ENCODE peak calls at places on chromosome 6, in four cellular contexts. C, E, L and H are unnamed samples.

GRCh38 chr6:111837641-111838500 is 35.4 kb downstream of the FYN start:
- DNase-seq in C (no peak), L (no peak), E (peak), H (no peak)

GRCh38 chr6:23176883-23177282 is 607.5 kb downstream of the HDGFL1 start:
- DNase-seq in E (no peak), L (no peak), C (peak), H (no peak)

GRCh38 chr6:13215390-13215789 is 112.9 kb downstream of the TBC1D7 start:
- DNase-seq in L (no peak), E (no peak), C (no peak), H (no peak)

GRCh38 chr6:5507056-5507722 is 245.9 kb downstream of the FARS2 start:
- DNase-seq in E (no peak), C (no peak), L (no peak), H (no peak)

GRCh38 chr6:129943637-129944271 is 74.6 kb upstream of the L3MBTL3 start:
- DNase-seq in L (no peak), E (no peak), C (no peak), H (no peak)

GRCh38 chr6:94570576-94570975 is 1006.8 kb upstream of the MANEA start:
- DNase-seq in L (no peak), C (no peak), E (no peak), H (no peak)

GRCh38 chr6:127053032-127053908 is 65.2 kb upstream of the RSPO3 start:
- DNase-seq in C (no peak), L (peak), E (no peak), H (peak)

GRCh38 chr6:70849348-70850069 is 107.4 kb downstream of the B3GAT2 start:
- DNase-seq in E (no peak), C (no peak), L (no peak), H (no peak)

GRCh38 chr6:161094904-161095440 is 103.4 kb downstream of the MAP3K4 start:
- DNase-seq in C (no peak), L (no peak), E (no peak), H (no peak)

GRCh38 chr6:137909533-137909932 is 42.5 kb downstream of the TNFAIP3 start:
- DNase-seq in L (no peak), E (no peak), C (no peak), H (no peak)

GRCh38 chr6:21595265-21595950 is 1.9 kb downstream of the SOX4 start:
- DNase-seq in L (peak), E (peak), C (no peak), H (no peak)